ENCODE peak calls at places on chromosomes 12 and 14, in ten cellular contexts. One of them, this sample, is unnamed.

GRCh38 chr12:46364777-46365580 is 7.6 kb downstream of the SLC38A2 start:
- DNase-seq in GM23338: no peak
- DNase-seq in A549: peak
- DNase-seq in testis: peak
- DNase-seq in pancreas: peak
- DNase-seq in osteoblast: no peak
- DNase-seq in uterus: no peak
- DNase-seq in IMR-90: peak
- DNase-seq in upper lobe of left lung: peak
- DNase-seq in fibroblast of lung: peak
- DNase-seq in this sample: no peak

GRCh38 chr12:75632452-75632851 is 121.0 kb upstream of the KRR1 start:
- DNase-seq in GM23338: peak
- DNase-seq in A549: no peak
- DNase-seq in testis: no peak
- DNase-seq in pancreas: no peak
- DNase-seq in osteoblast: no peak
- DNase-seq in uterus: no peak
- DNase-seq in IMR-90: no peak
- DNase-seq in upper lobe of left lung: no peak
- DNase-seq in fibroblast of lung: peak
- DNase-seq in this sample: no peak

GRCh38 chr12:98418357-98419075 is 96.9 kb upstream of the TMPO start:
- DNase-seq in GM23338: peak
- DNase-seq in A549: peak
- DNase-seq in testis: peak
- DNase-seq in pancreas: peak
- DNase-seq in osteoblast: peak
- DNase-seq in uterus: peak
- DNase-seq in IMR-90: peak
- DNase-seq in upper lobe of left lung: peak
- DNase-seq in fibroblast of lung: peak
- DNase-seq in this sample: peak

GRCh38 chr12:27233814-27234213 is 10.3 kb upstream of the STK38L start:
- DNase-seq in GM23338: peak
- DNase-seq in A549: no peak
- DNase-seq in testis: no peak
- DNase-seq in pancreas: no peak
- DNase-seq in osteoblast: no peak
- DNase-seq in uterus: no peak
- DNase-seq in IMR-90: no peak
- DNase-seq in upper lobe of left lung: no peak
- DNase-seq in fibroblast of lung: no peak
- DNase-seq in this sample: no peak

GRCh38 chr14:76309572-76310551 is 66.1 kb upstream of the ESRRB start:
- DNase-seq in GM23338: peak
- DNase-seq in A549: no peak
- DNase-seq in testis: no peak
- DNase-seq in pancreas: no peak
- DNase-seq in osteoblast: peak
- DNase-seq in uterus: no peak
- DNase-seq in IMR-90: no peak
- DNase-seq in upper lobe of left lung: no peak
- DNase-seq in fibroblast of lung: no peak
- DNase-seq in this sample: peak

GRCh38 chr12:71282020-71282419 is 124.2 kb upstream of the TSPAN8 start:
- DNase-seq in GM23338: peak
- DNase-seq in A549: no peak
- DNase-seq in testis: no peak
- DNase-seq in pancreas: no peak
- DNase-seq in osteoblast: no peak
- DNase-seq in uterus: no peak
- DNase-seq in IMR-90: no peak
- DNase-seq in upper lobe of left lung: no peak
- DNase-seq in fibroblast of lung: no peak
- DNase-seq in this sample: no peak

GRCh38 chr14:92577321-92577742 is 63.8 kb downstream of the RIN3 start:
- DNase-seq in GM23338: no peak
- DNase-seq in A549: no peak
- DNase-seq in testis: no peak
- DNase-seq in pancreas: no peak
- DNase-seq in osteoblast: no peak
- DNase-seq in uterus: no peak
- DNase-seq in IMR-90: no peak
- DNase-seq in upper lobe of left lung: no peak
- DNase-seq in fibroblast of lung: no peak
- DNase-seq in this sample: no peak

GRCh38 chr14:73047808-73048207 is 10.5 kb upstream of the RBM25 start:
- DNase-seq in GM23338: no peak
- DNase-seq in A549: no peak
- DNase-seq in testis: no peak
- DNase-seq in pancreas: no peak
- DNase-seq in osteoblast: peak
- DNase-seq in uterus: no peak
- DNase-seq in IMR-90: no peak
- DNase-seq in upper lobe of left lung: no peak
- DNase-seq in fibroblast of lung: no peak
- DNase-seq in this sample: no peak

GRCh38 chr14:90788031-90788430 is 28.2 kb downstream of the TTC7B start:
- DNase-seq in GM23338: no peak
- DNase-seq in A549: no peak
- DNase-seq in testis: no peak
- DNase-seq in pancreas: no peak
- DNase-seq in osteoblast: no peak
- DNase-seq in uterus: no peak
- DNase-seq in IMR-90: no peak
- DNase-seq in upper lobe of left lung: peak
- DNase-seq in fibroblast of lung: no peak
- DNase-seq in this sample: no peak

GRCh38 chr12:31749024-31749704 is 20.3 kb upstream of the AMN1 start:
- DNase-seq in GM23338: peak
- DNase-seq in A549: peak
- DNase-seq in testis: no peak
- DNase-seq in pancreas: peak
- DNase-seq in osteoblast: peak
- DNase-seq in uterus: peak
- DNase-seq in IMR-90: peak
- DNase-seq in upper lobe of left lung: peak
- DNase-seq in fibroblast of lung: peak
- DNase-seq in this sample: no peak

GRCh38 chr14:36955376-36955775 is 217.0 kb downstream of the SLC25A21 start:
- DNase-seq in GM23338: no peak
- DNase-seq in A549: no peak
- DNase-seq in testis: no peak
- DNase-seq in pancreas: no peak
- DNase-seq in osteoblast: no peak
- DNase-seq in uterus: no peak
- DNase-seq in IMR-90: peak
- DNase-seq in upper lobe of left lung: no peak
- DNase-seq in fibroblast of lung: no peak
- DNase-seq in this sample: no peak

GRCh38 chr14:21612324-21612723 is 22.4 kb downstream of the OR10G2 start:
- DNase-seq in GM23338: peak
- DNase-seq in A549: no peak
- DNase-seq in testis: no peak
- DNase-seq in pancreas: no peak
- DNase-seq in osteoblast: peak
- DNase-seq in uterus: no peak
- DNase-seq in IMR-90: no peak
- DNase-seq in upper lobe of left lung: no peak
- DNase-seq in fibroblast of lung: no peak
- DNase-seq in this sample: peak

GRCh38 chr12:32444895-32445294 is 45.5 kb downstream of the FGD4 start:
- DNase-seq in GM23338: no peak
- DNase-seq in A549: peak
- DNase-seq in testis: no peak
- DNase-seq in pancreas: no peak
- DNase-seq in osteoblast: no peak
- DNase-seq in uterus: no peak
- DNase-seq in IMR-90: peak
- DNase-seq in upper lobe of left lung: no peak
- DNase-seq in fibroblast of lung: peak
- DNase-seq in this sample: peak

DNA sequence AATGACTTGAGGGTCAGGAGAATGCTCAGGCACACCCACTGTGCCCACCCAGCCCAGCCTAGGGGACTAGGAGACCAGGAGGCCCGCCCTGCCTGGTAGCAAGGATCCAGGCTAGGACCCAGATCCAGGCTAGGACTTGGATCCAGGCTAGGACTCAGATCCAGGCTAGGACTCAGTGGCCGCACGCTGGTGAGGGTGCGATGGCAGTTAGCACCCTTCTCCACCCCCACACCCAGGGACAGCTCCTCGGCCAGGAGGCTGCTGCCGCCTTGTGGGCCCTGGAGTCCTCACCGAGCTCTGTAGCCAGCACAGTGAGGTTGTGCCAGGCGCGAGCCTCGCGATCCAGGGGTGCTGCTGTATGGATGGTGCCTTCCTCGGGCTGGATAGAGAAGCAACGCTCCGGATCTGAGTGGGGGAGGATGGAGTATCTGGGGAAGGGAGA is 5.1 kb downstream of the CDH24 start:
- DNase-seq in GM23338: peak
- DNase-seq in A549: peak
- DNase-seq in testis: peak
- DNase-seq in pancreas: no peak
- DNase-seq in osteoblast: peak
- DNase-seq in uterus: no peak
- DNase-seq in IMR-90: no peak
- DNase-seq in upper lobe of left lung: no peak
- DNase-seq in fibroblast of lung: no peak
- DNase-seq in this sample: no peak
- TF ChIP-seq CTCF in GM23338: peak
- TF ChIP-seq CTCF in A549: no peak
- TF ChIP-seq CTCF in testis: no peak
- TF ChIP-seq CTCF in pancreas: no peak
- TF ChIP-seq CTCF in osteoblast: peak
- TF ChIP-seq CTCF in uterus: no peak
- TF ChIP-seq CTCF in IMR-90: peak
- TF ChIP-seq CTCF in upper lobe of left lung: no peak
- TF ChIP-seq CTCF in fibroblast of lung: peak
- TF ChIP-seq CTCF in this sample: peak

GRCh38 chr12:132178801-132179401 is 34.6 kb downstream of the NOC4L start:
- DNase-seq in GM23338: peak
- DNase-seq in A549: peak
- DNase-seq in testis: no peak
- DNase-seq in pancreas: peak
- DNase-seq in osteoblast: no peak
- DNase-seq in uterus: no peak
- DNase-seq in IMR-90: no peak
- DNase-seq in upper lobe of left lung: no peak
- DNase-seq in fibroblast of lung: no peak
- DNase-seq in this sample: no peak
- H3K4me3 ChIP-seq in GM23338: no peak
- H3K4me3 ChIP-seq in A549: peak
- H3K4me3 ChIP-seq in testis: no peak
- H3K4me3 ChIP-seq in pancreas: no peak
- H3K4me3 ChIP-seq in osteoblast: no peak
- H3K4me3 ChIP-seq in uterus: no peak
- H3K4me3 ChIP-seq in IMR-90: no peak
- H3K4me3 ChIP-seq in upper lobe of left lung: no peak
- H3K4me3 ChIP-seq in fibroblast of lung: no peak
- H3K4me3 ChIP-seq in this sample: no peak

GRCh38 chr14:94397279-94397898 is 9.0 kb upstream of the SERPINA1 start:
- DNase-seq in GM23338: peak
- DNase-seq in A549: no peak
- DNase-seq in testis: no peak
- DNase-seq in pancreas: no peak
- DNase-seq in osteoblast: no peak
- DNase-seq in uterus: no peak
- DNase-seq in IMR-90: no peak
- DNase-seq in upper lobe of left lung: no peak
- DNase-seq in fibroblast of lung: no peak
- DNase-seq in this sample: no peak

GRCh38 chr14:94395306-94395899 is 7.0 kb upstream of the SERPINA1 start:
- DNase-seq in GM23338: no peak
- DNase-seq in A549: no peak
- DNase-seq in testis: no peak
- DNase-seq in pancreas: no peak
- DNase-seq in osteoblast: no peak
- DNase-seq in uterus: no peak
- DNase-seq in IMR-90: no peak
- DNase-seq in upper lobe of left lung: no peak
- DNase-seq in fibroblast of lung: peak
- DNase-seq in this sample: peak

GRCh38 chr14:94395900-94396574 is 7.6 kb upstream of the SERPINA1 start:
- DNase-seq in GM23338: no peak
- DNase-seq in A549: peak
- DNase-seq in testis: no peak
- DNase-seq in pancreas: no peak
- DNase-seq in osteoblast: no peak
- DNase-seq in uterus: no peak
- DNase-seq in IMR-90: no peak
- DNase-seq in upper lobe of left lung: peak
- DNase-seq in fibroblast of lung: no peak
- DNase-seq in this sample: no peak

GRCh38 chr14:94397899-94398479 is 9.6 kb upstream of the SERPINA1 start:
- DNase-seq in GM23338: peak
- DNase-seq in A549: no peak
- DNase-seq in testis: no peak
- DNase-seq in pancreas: no peak
- DNase-seq in osteoblast: no peak
- DNase-seq in uterus: no peak
- DNase-seq in IMR-90: no peak
- DNase-seq in upper lobe of left lung: peak
- DNase-seq in fibroblast of lung: no peak
- DNase-seq in this sample: no peak

DNA sequence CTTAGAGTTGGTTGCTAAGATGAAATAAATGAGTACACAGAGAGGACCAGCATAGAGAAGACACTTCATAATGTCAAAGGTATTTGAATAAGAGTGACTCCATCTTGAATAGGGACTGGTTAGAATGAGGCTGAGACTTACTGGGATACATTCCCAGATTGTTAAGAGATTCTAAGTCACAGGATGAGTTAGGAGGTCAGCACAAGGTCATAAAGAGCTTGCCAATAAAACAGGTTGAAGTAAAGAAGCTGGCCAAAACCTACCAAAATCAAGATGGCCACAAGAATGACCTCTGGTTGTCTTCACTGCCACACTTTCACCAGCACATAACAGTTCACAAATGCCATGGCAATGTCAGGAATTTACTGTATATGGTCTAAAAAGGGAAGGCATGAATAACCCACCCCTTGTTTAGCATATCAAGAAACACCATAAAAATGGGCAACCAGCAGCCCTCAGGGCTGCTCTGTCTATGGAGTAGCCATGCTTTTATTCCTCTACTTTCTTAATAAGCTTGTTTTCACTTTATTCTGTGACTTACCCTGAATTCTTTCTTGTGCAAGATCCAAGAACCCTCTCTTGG is 8.3 kb upstream of the SERPINA1 start:
- DNase-seq in GM23338: no peak
- DNase-seq in A549: no peak
- DNase-seq in testis: no peak
- DNase-seq in pancreas: no peak
- DNase-seq in osteoblast: no peak
- DNase-seq in uterus: no peak
- DNase-seq in IMR-90: no peak
- DNase-seq in upper lobe of left lung: no peak
- DNase-seq in fibroblast of lung: no peak
- DNase-seq in this sample: no peak
- H3K27ac ChIP-seq in GM23338: no peak
- H3K27ac ChIP-seq in A549: no peak
- H3K27ac ChIP-seq in testis: no peak
- H3K27ac ChIP-seq in pancreas: peak
- H3K27ac ChIP-seq in osteoblast: no peak
- H3K27ac ChIP-seq in uterus: no peak
- H3K27ac ChIP-seq in IMR-90: no peak
- H3K27ac ChIP-seq in upper lobe of left lung: no peak
- H3K27ac ChIP-seq in fibroblast of lung: no peak
- H3K27ac ChIP-seq in this sample: no peak

GRCh38 chr14:88554458-88555286 is at the start of gene PTPN21:
- DNase-seq in GM23338: peak
- DNase-seq in A549: peak
- DNase-seq in testis: peak
- DNase-seq in pancreas: peak
- DNase-seq in osteoblast: peak
- DNase-seq in uterus: peak
- DNase-seq in IMR-90: peak
- DNase-seq in upper lobe of left lung: peak
- DNase-seq in fibroblast of lung: peak
- DNase-seq in this sample: peak
- TF ChIP-seq CTCF in GM23338: no peak
- TF ChIP-seq CTCF in A549: no peak
- TF ChIP-seq CTCF in testis: no peak
- TF ChIP-seq CTCF in pancreas: no peak
- TF ChIP-seq CTCF in osteoblast: no peak
- TF ChIP-seq CTCF in uterus: no peak
- TF ChIP-seq CTCF in IMR-90: peak
- TF ChIP-seq CTCF in upper lobe of left lung: no peak
- TF ChIP-seq CTCF in fibroblast of lung: no peak
- TF ChIP-seq CTCF in this sample: no peak